ENCODE peak calls at places on chromosome X, in seven cellular contexts. One of them, this sample, is unnamed. For H3K9me3, the result is how much of the 10 kb centered on the place peaks cover.

GRCh38 chrX:9745417-9746115 is 20.1 kb downstream of the GPR143 start:
- DNase-seq in pancreas: no peak
- DNase-seq in CD8-positive, alpha-beta T cell: no peak
- DNase-seq in fibroblast of lung: peak
- DNase-seq in neuronal stem cell: no peak
- DNase-seq in lung: no peak
- DNase-seq in PC-3: no peak
- DNase-seq in this sample: no peak

GRCh38 chrX:9464435-9465371 is at the start of gene TBL1X:
- DNase-seq in lung: peak
- DNase-seq in fibroblast of lung: peak
- DNase-seq in neuronal stem cell: peak
- DNase-seq in PC-3: peak
- DNase-seq in CD8-positive, alpha-beta T cell: peak
- DNase-seq in pancreas: peak
- DNase-seq in this sample: no peak

GRCh38 chrX:87006561-87006960 is 511.0 kb upstream of the KLHL4 start:
- DNase-seq in lung: no peak
- DNase-seq in fibroblast of lung: no peak
- DNase-seq in CD8-positive, alpha-beta T cell: no peak
- DNase-seq in neuronal stem cell: no peak
- DNase-seq in pancreas: no peak
- DNase-seq in PC-3: no peak
- DNase-seq in this sample: no peak

GRCh38 chrX:24023972-24024664 is 2.9 kb downstream of the KLHL15 start:
- DNase-seq in pancreas: no peak
- DNase-seq in neuronal stem cell: no peak
- DNase-seq in fibroblast of lung: no peak
- DNase-seq in PC-3: peak
- DNase-seq in lung: no peak
- DNase-seq in CD8-positive, alpha-beta T cell: no peak
- DNase-seq in this sample: no peak

GRCh38 chrX:106951230-106951629 is 31.0 kb downstream of the CLDN2 start:
- DNase-seq in lung: no peak
- DNase-seq in pancreas: no peak
- DNase-seq in fibroblast of lung: no peak
- DNase-seq in CD8-positive, alpha-beta T cell: no peak
- DNase-seq in PC-3: no peak
- DNase-seq in neuronal stem cell: no peak
- DNase-seq in this sample: no peak

GRCh38 chrX:107542500-107542899 is 85.8 kb upstream of the PRPS1 start:
- DNase-seq in PC-3: peak
- DNase-seq in fibroblast of lung: peak
- DNase-seq in lung: no peak
- DNase-seq in neuronal stem cell: no peak
- DNase-seq in CD8-positive, alpha-beta T cell: no peak
- DNase-seq in pancreas: no peak
- DNase-seq in this sample: no peak

GRCh38 chrX:8349816-8350544 is 114.7 kb upstream of the VCX3B start:
- DNase-seq in lung: no peak
- DNase-seq in neuronal stem cell: no peak
- DNase-seq in CD8-positive, alpha-beta T cell: no peak
- DNase-seq in PC-3: no peak
- DNase-seq in fibroblast of lung: no peak
- DNase-seq in pancreas: no peak
- DNase-seq in this sample: no peak

GRCh38 chrX:7146703-7147430 is 645 bp upstream of the STS start:
- DNase-seq in fibroblast of lung: no peak
- DNase-seq in lung: peak
- DNase-seq in neuronal stem cell: no peak
- DNase-seq in CD8-positive, alpha-beta T cell: no peak
- DNase-seq in pancreas: no peak
- DNase-seq in PC-3: no peak
- DNase-seq in this sample: no peak

GRCh38 chrX:49761481-49761880 is 65.7 kb upstream of the PAGE1 start:
- DNase-seq in lung: no peak
- DNase-seq in fibroblast of lung: no peak
- DNase-seq in CD8-positive, alpha-beta T cell: no peak
- DNase-seq in neuronal stem cell: peak
- DNase-seq in PC-3: peak
- DNase-seq in pancreas: no peak
- DNase-seq in this sample: no peak

GRCh38 chrX:109732319-109732779 is 708 bp downstream of the ACSL4 start:
- DNase-seq in PC-3: peak
- DNase-seq in lung: no peak
- DNase-seq in neuronal stem cell: no peak
- DNase-seq in fibroblast of lung: peak
- DNase-seq in pancreas: no peak
- DNase-seq in CD8-positive, alpha-beta T cell: peak
- DNase-seq in this sample: no peak

GRCh38 chrX:72003811-72004750 is 93.4 kb downstream of the NHSL2 start:
- DNase-seq in CD8-positive, alpha-beta T cell: no peak
- DNase-seq in lung: no peak
- DNase-seq in neuronal stem cell: no peak
- DNase-seq in PC-3: peak
- DNase-seq in pancreas: no peak
- DNase-seq in fibroblast of lung: peak
- DNase-seq in this sample: no peak

GRCh38 chrX:21479695-21480280 is 105.6 kb downstream of the CNKSR2 start:
- DNase-seq in PC-3: peak
- DNase-seq in pancreas: no peak
- DNase-seq in CD8-positive, alpha-beta T cell: no peak
- DNase-seq in neuronal stem cell: peak
- DNase-seq in fibroblast of lung: peak
- DNase-seq in lung: no peak
- DNase-seq in this sample: peak

GRCh38 chrX:45187731-45188130 is 12.9 kb downstream of the DIPK2B start:
- DNase-seq in neuronal stem cell: no peak
- DNase-seq in fibroblast of lung: no peak
- DNase-seq in CD8-positive, alpha-beta T cell: no peak
- DNase-seq in pancreas: no peak
- DNase-seq in PC-3: peak
- DNase-seq in lung: no peak
- DNase-seq in this sample: no peak

GRCh38 chrX:109626637-109627036 is 1.7 kb upstream of the KCNE5 start:
- DNase-seq in CD8-positive, alpha-beta T cell: no peak
- DNase-seq in pancreas: no peak
- DNase-seq in PC-3: no peak
- DNase-seq in lung: no peak
- DNase-seq in neuronal stem cell: no peak
- DNase-seq in fibroblast of lung: no peak
- DNase-seq in this sample: no peak

GRCh38 chrX:42678133-42678532 is 99.8 kb downstream of the PPP1R2C start:
- DNase-seq in pancreas: no peak
- DNase-seq in fibroblast of lung: peak
- DNase-seq in neuronal stem cell: no peak
- DNase-seq in lung: no peak
- DNase-seq in CD8-positive, alpha-beta T cell: no peak
- DNase-seq in PC-3: peak
- DNase-seq in this sample: no peak

GRCh38 chrX:72641601-72642000 is 69.0 kb upstream of the HDAC8 start:
- DNase-seq in lung: no peak
- DNase-seq in PC-3: no peak
- DNase-seq in CD8-positive, alpha-beta T cell: no peak
- DNase-seq in fibroblast of lung: no peak
- DNase-seq in pancreas: no peak
- DNase-seq in neuronal stem cell: no peak
- DNase-seq in this sample: no peak

GRCh38 chrX:129738466-129739308 is at the start of gene XPNPEP2:
- DNase-seq in fibroblast of lung: no peak
- DNase-seq in CD8-positive, alpha-beta T cell: no peak
- DNase-seq in neuronal stem cell: no peak
- DNase-seq in pancreas: no peak
- DNase-seq in lung: no peak
- DNase-seq in PC-3: no peak
- DNase-seq in this sample: no peak

GRCh38 chrX:46710425-46710824 is 48.5 kb downstream of the SLC9A7 start:
- DNase-seq in CD8-positive, alpha-beta T cell: no peak
- DNase-seq in lung: no peak
- DNase-seq in pancreas: no peak
- DNase-seq in PC-3: peak
- DNase-seq in neuronal stem cell: no peak
- DNase-seq in fibroblast of lung: peak
- DNase-seq in this sample: no peak

GRCh38 chrX:11530621-11531020 is 135.1 kb downstream of the ARHGAP6 start:
- DNase-seq in PC-3: no peak
- DNase-seq in pancreas: no peak
- DNase-seq in fibroblast of lung: peak
- DNase-seq in lung: no peak
- DNase-seq in CD8-positive, alpha-beta T cell: no peak
- DNase-seq in neuronal stem cell: no peak
- DNase-seq in this sample: no peak

DNA sequence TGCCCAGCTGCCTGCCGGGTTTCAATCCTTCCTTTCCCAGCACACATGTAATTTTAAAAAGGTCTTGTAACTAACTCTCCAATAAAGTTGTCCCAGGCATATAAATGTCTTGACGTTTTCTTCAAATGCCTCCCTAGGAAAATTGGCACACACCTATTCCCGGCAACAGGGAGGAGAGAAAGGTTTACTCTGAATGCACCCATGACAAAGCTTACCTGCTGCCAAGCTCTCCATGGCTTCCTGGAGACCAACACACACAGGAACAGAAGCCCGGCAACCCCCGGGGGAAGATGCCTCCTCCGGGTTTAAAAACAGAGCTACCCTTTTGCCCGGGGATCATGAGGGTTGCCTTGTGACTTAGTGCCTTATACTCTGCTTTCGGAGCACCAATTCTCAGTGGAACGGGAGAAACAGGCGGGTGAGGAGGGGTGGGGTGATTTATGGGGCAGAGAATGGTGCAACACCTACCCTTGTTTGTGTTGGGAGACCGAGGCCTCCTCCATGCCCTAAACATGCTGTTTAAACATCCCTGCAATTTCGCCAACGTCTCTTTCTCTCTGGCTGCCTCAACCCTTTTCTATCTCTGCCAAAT is 4.8 kb upstream of the GYG2 start:
- DNase-seq in neuronal stem cell: no peak
- DNase-seq in pancreas: no peak
- DNase-seq in lung: no peak
- DNase-seq in PC-3: no peak
- DNase-seq in fibroblast of lung: no peak
- DNase-seq in CD8-positive, alpha-beta T cell: no peak
- DNase-seq in this sample: no peak
- H3K4me3 ChIP-seq in neuronal stem cell: no peak
- H3K4me3 ChIP-seq in pancreas: no peak
- H3K4me3 ChIP-seq in lung: no peak
- H3K4me3 ChIP-seq in PC-3: no peak
- H3K4me3 ChIP-seq in fibroblast of lung: no peak
- H3K4me3 ChIP-seq in CD8-positive, alpha-beta T cell: no peak
- H3K4me3 ChIP-seq in this sample: no peak

GRCh38 chrX:134177527-134177926 is 59.5 kb upstream of the CCDC160 start:
- DNase-seq in PC-3: no peak
- DNase-seq in pancreas: no peak
- DNase-seq in lung: no peak
- DNase-seq in CD8-positive, alpha-beta T cell: no peak
- DNase-seq in fibroblast of lung: no peak
- DNase-seq in neuronal stem cell: no peak
- DNase-seq in this sample: no peak
- H3K9me3 ChIP-seq in PC-3: under half
- H3K9me3 ChIP-seq in pancreas: under half
- H3K9me3 ChIP-seq in lung: under half
- H3K9me3 ChIP-seq in CD8-positive, alpha-beta T cell: under half
- H3K9me3 ChIP-seq in fibroblast of lung: under half
- H3K9me3 ChIP-seq in neuronal stem cell: under half
- H3K9me3 ChIP-seq in this sample: under half

GRCh38 chrX:2769615-2770014 is 17.8 kb downstream of the XG start:
- DNase-seq in fibroblast of lung: no peak
- DNase-seq in PC-3: no peak
- DNase-seq in lung: no peak
- DNase-seq in neuronal stem cell: no peak
- DNase-seq in CD8-positive, alpha-beta T cell: no peak
- DNase-seq in pancreas: no peak
- DNase-seq in this sample: no peak

GRCh38 chrX:2766921-2767320 is 15.1 kb downstream of the XG start:
- DNase-seq in PC-3: no peak
- DNase-seq in lung: no peak
- DNase-seq in pancreas: no peak
- DNase-seq in neuronal stem cell: no peak
- DNase-seq in fibroblast of lung: no peak
- DNase-seq in CD8-positive, alpha-beta T cell: no peak
- DNase-seq in this sample: no peak

GRCh38 chrX:2764766-2765666 is 13.2 kb downstream of the XG start:
- DNase-seq in neuronal stem cell: no peak
- DNase-seq in pancreas: no peak
- DNase-seq in lung: no peak
- DNase-seq in fibroblast of lung: no peak
- DNase-seq in PC-3: no peak
- DNase-seq in CD8-positive, alpha-beta T cell: no peak
- DNase-seq in this sample: no peak

DNA sequence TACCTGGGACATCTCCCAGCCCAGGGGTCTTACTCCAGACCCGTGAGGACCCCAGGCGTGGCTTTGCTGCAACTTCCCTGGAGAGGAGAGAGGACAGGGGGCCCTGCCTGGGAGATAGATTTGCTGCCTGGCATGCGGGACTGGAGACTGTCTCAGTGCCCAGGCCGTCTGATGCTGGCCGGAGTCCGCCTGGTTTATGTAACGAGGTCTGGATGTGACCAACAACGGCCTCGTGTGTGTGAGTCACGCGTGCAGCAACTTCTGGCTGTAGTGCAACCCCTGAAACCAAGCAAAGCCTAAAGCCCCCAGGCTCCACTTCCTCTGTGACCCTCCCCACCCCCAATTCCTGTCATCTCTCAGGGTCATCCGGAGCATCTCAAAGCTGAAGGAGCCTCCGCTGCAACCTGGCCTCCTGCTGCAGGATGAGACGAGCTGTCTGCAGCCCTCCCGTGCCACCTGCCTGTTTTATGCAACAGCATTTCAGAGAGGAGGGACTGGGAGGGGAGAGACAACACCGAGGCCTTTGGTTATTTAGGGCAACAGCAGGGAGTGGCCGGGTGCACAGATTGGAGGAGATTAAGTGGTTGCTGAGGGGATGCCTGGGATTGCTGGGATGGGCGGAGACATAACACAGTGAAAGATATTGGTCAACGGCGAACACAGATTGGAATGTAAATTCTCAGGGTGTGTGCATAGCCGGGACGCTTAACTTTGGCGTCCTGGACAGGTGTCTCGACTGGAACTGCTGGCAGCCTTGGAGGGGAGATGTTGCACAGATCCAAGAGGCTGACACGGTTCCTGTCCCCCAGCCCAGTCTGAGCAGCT is 16.0 kb downstream of the XG start:
- DNase-seq in PC-3: peak
- DNase-seq in pancreas: no peak
- DNase-seq in fibroblast of lung: peak
- DNase-seq in neuronal stem cell: no peak
- DNase-seq in lung: peak
- DNase-seq in CD8-positive, alpha-beta T cell: no peak
- DNase-seq in this sample: no peak
- H3K4me3 ChIP-seq in PC-3: no peak
- H3K4me3 ChIP-seq in pancreas: no peak
- H3K4me3 ChIP-seq in fibroblast of lung: no peak
- H3K4me3 ChIP-seq in neuronal stem cell: no peak
- H3K4me3 ChIP-seq in lung: no peak
- H3K4me3 ChIP-seq in CD8-positive, alpha-beta T cell: no peak
- H3K4me3 ChIP-seq in this sample: no peak

DNA sequence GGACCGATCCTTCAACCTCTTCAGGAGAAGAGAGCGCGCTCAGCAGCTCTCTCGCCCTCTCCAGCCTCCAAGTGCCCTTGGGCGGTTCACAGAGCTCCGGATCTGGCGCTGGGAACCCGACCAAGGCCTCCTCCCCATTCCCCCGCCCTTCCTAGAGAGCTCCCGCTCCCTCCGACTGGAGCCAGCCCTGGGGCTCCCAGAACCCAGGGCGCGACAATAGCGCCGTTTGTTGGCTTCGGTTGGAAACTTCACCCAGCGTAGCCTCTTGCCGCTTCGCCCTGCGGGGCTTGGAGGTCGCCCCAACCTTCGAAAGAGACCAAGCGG is 3.1 kb upstream of the SOX3 start:
- DNase-seq in CD8-positive, alpha-beta T cell: no peak
- DNase-seq in fibroblast of lung: no peak
- DNase-seq in pancreas: no peak
- DNase-seq in neuronal stem cell: peak
- DNase-seq in lung: peak
- DNase-seq in PC-3: peak
- DNase-seq in this sample: no peak
- H3K9me3 ChIP-seq in CD8-positive, alpha-beta T cell: under half
- H3K9me3 ChIP-seq in fibroblast of lung: under half
- H3K9me3 ChIP-seq in pancreas: under half
- H3K9me3 ChIP-seq in neuronal stem cell: under half
- H3K9me3 ChIP-seq in lung: under half
- H3K9me3 ChIP-seq in PC-3: under half
- H3K9me3 ChIP-seq in this sample: under half